ENCODE peak calls at places on chromosomes 16 and 17, in six cellular contexts. One of them, this sample, is unnamed.

GRCh38 chr17:15442316-15443185 is 24.9 kb downstream of the CDRT4 start:
- DNase-seq in Peyer's patch: no peak
- DNase-seq in adrenal gland: no peak
- DNase-seq in A549: no peak
- DNase-seq in H9: no peak
- DNase-seq in AG04450: no peak
- DNase-seq in this sample: no peak

GRCh38 chr16:9049241-9049640 is 42.2 kb upstream of the HAPSTR1 start:
- DNase-seq in H9: no peak
- DNase-seq in A549: no peak
- DNase-seq in AG04450: peak
- DNase-seq in Peyer's patch: no peak
- DNase-seq in adrenal gland: no peak
- DNase-seq in this sample: no peak

GRCh38 chr16:1036121-1036520 is 36.4 kb upstream of the SSTR5 start:
- DNase-seq in H9: no peak
- DNase-seq in adrenal gland: no peak
- DNase-seq in Peyer's patch: no peak
- DNase-seq in A549: no peak
- DNase-seq in AG04450: no peak
- DNase-seq in this sample: no peak

GRCh38 chr17:77501101-77501566 is 360.4 kb downstream of the SEC14L1 start:
- DNase-seq in Peyer's patch: no peak
- DNase-seq in A549: peak
- DNase-seq in AG04450: no peak
- DNase-seq in adrenal gland: no peak
- DNase-seq in H9: no peak
- DNase-seq in this sample: no peak

GRCh38 chr17:57086069-57086930 is 1.3 kb downstream of the AKAP1 start:
- DNase-seq in Peyer's patch: peak
- DNase-seq in AG04450: no peak
- DNase-seq in A549: peak
- DNase-seq in adrenal gland: peak
- DNase-seq in H9: peak
- DNase-seq in this sample: no peak

GRCh38 chr16:84785843-84786538 is 33.8 kb upstream of the CRISPLD2 start:
- DNase-seq in H9: no peak
- DNase-seq in Peyer's patch: no peak
- DNase-seq in adrenal gland: no peak
- DNase-seq in AG04450: no peak
- DNase-seq in A549: no peak
- DNase-seq in this sample: no peak

GRCh38 chr17:41551370-41551769 is 20.5 kb downstream of the KRT9 start:
- DNase-seq in H9: no peak
- DNase-seq in A549: no peak
- DNase-seq in Peyer's patch: no peak
- DNase-seq in AG04450: no peak
- DNase-seq in adrenal gland: no peak
- DNase-seq in this sample: no peak

GRCh38 chr17:83196973-83197880 is 117.8 kb downstream of the METRNL start:
- DNase-seq in H9: no peak
- DNase-seq in Peyer's patch: peak
- DNase-seq in A549: no peak
- DNase-seq in AG04450: no peak
- DNase-seq in adrenal gland: no peak
- DNase-seq in this sample: no peak

GRCh38 chr16:84406006-84406963 is 37.9 kb downstream of the ATP2C2 start:
- DNase-seq in AG04450: no peak
- DNase-seq in Peyer's patch: no peak
- DNase-seq in adrenal gland: no peak
- DNase-seq in H9: no peak
- DNase-seq in A549: no peak
- DNase-seq in this sample: no peak

GRCh38 chr16:10992797-10993196 is 48.4 kb downstream of the CLEC16A start:
- DNase-seq in H9: peak
- DNase-seq in Peyer's patch: no peak
- DNase-seq in A549: peak
- DNase-seq in adrenal gland: peak
- DNase-seq in AG04450: peak
- DNase-seq in this sample: no peak

GRCh38 chr16:85717393-85718152 is 28.8 kb upstream of the GINS2 start:
- DNase-seq in AG04450: no peak
- DNase-seq in adrenal gland: peak
- DNase-seq in Peyer's patch: peak
- DNase-seq in H9: peak
- DNase-seq in A549: peak
- DNase-seq in this sample: no peak

GRCh38 chr17:39769974-39770587 is 32.3 kb downstream of the GRB7 start:
- DNase-seq in adrenal gland: no peak
- DNase-seq in Peyer's patch: peak
- DNase-seq in H9: no peak
- DNase-seq in AG04450: peak
- DNase-seq in A549: no peak
- DNase-seq in this sample: peak

GRCh38 chr17:66460558-66460957 is 158.1 kb downstream of the PRKCA start:
- DNase-seq in A549: no peak
- DNase-seq in Peyer's patch: no peak
- DNase-seq in AG04450: no peak
- DNase-seq in adrenal gland: no peak
- DNase-seq in H9: no peak
- DNase-seq in this sample: no peak

GRCh38 chr17:63474174-63474913 is 2.5 kb upstream of the ACE start:
- DNase-seq in adrenal gland: peak
- DNase-seq in AG04450: no peak
- DNase-seq in H9: no peak
- DNase-seq in A549: no peak
- DNase-seq in Peyer's patch: no peak
- DNase-seq in this sample: no peak

GRCh38 chr16:84334058-84334457 is 34.3 kb upstream of the ATP2C2 start:
- DNase-seq in H9: no peak
- DNase-seq in AG04450: no peak
- DNase-seq in A549: no peak
- DNase-seq in adrenal gland: no peak
- DNase-seq in Peyer's patch: no peak
- DNase-seq in this sample: no peak

GRCh38 chr16:57829969-57830360 is 27.7 kb upstream of the KIFC3 start:
- DNase-seq in Peyer's patch: no peak
- DNase-seq in AG04450: no peak
- DNase-seq in A549: no peak
- DNase-seq in H9: no peak
- DNase-seq in adrenal gland: no peak
- DNase-seq in this sample: no peak

GRCh38 chr16:85955566-85955965 is 56.6 kb downstream of the IRF8 start:
- DNase-seq in AG04450: no peak
- DNase-seq in H9: no peak
- DNase-seq in Peyer's patch: peak
- DNase-seq in A549: no peak
- DNase-seq in adrenal gland: no peak
- DNase-seq in this sample: no peak

GRCh38 chr16:50841081-50841886 is 99.4 kb downstream of the CYLD start:
- DNase-seq in H9: peak
- DNase-seq in AG04450: no peak
- DNase-seq in Peyer's patch: no peak
- DNase-seq in A549: no peak
- DNase-seq in adrenal gland: peak
- DNase-seq in this sample: no peak

GRCh38 chr17:65176646-65177409 is 39.7 kb downstream of the RGS9 start:
- DNase-seq in H9: no peak
- DNase-seq in Peyer's patch: no peak
- DNase-seq in A549: no peak
- DNase-seq in adrenal gland: no peak
- DNase-seq in AG04450: no peak
- DNase-seq in this sample: no peak

GRCh38 chr16:55942821-55943220 is 67.6 kb upstream of the CES5A start:
- DNase-seq in H9: no peak
- DNase-seq in AG04450: no peak
- DNase-seq in Peyer's patch: no peak
- DNase-seq in adrenal gland: no peak
- DNase-seq in A549: no peak
- DNase-seq in this sample: no peak

GRCh38 chr17:10600551-10600950 is 51.1 kb upstream of the MYH2 start:
- DNase-seq in adrenal gland: no peak
- DNase-seq in AG04450: no peak
- DNase-seq in Peyer's patch: no peak
- DNase-seq in H9: no peak
- DNase-seq in A549: no peak
- DNase-seq in this sample: no peak

GRCh38 chr16:83934684-83934977 is 18.4 kb upstream of the OSGIN1 start:
- DNase-seq in adrenal gland: no peak
- DNase-seq in Peyer's patch: no peak
- DNase-seq in AG04450: no peak
- DNase-seq in A549: no peak
- DNase-seq in H9: no peak
- DNase-seq in this sample: no peak

GRCh38 chr17:7852919-7853692 is 1.8 kb upstream of the TMEM88 start:
- DNase-seq in H9: peak
- DNase-seq in adrenal gland: peak
- DNase-seq in A549: no peak
- DNase-seq in AG04450: no peak
- DNase-seq in Peyer's patch: no peak
- DNase-seq in this sample: no peak

GRCh38 chr16:52436646-52437645 is 110.0 kb downstream of the TOX3 start:
- DNase-seq in H9: no peak
- DNase-seq in A549: no peak
- DNase-seq in AG04450: no peak
- DNase-seq in adrenal gland: no peak
- DNase-seq in Peyer's patch: no peak
- DNase-seq in this sample: no peak

GRCh38 chr17:68585643-68586042 is 15.5 kb downstream of the FAM20A start:
- DNase-seq in Peyer's patch: no peak
- DNase-seq in adrenal gland: no peak
- DNase-seq in A549: no peak
- DNase-seq in H9: peak
- DNase-seq in AG04450: no peak
- DNase-seq in this sample: no peak

GRCh38 chr16:72467157-72467759 is 295.3 kb upstream of the PMFBP1 start:
- DNase-seq in AG04450: peak
- DNase-seq in Peyer's patch: no peak
- DNase-seq in adrenal gland: no peak
- DNase-seq in H9: no peak
- DNase-seq in A549: peak
- DNase-seq in this sample: no peak

GRCh38 chr17:48025904-48026502 is 11.6 kb downstream of the COPZ2 start:
- DNase-seq in A549: no peak
- DNase-seq in Peyer's patch: no peak
- DNase-seq in AG04450: no peak
- DNase-seq in adrenal gland: peak
- DNase-seq in H9: no peak
- DNase-seq in this sample: no peak
- H3K27ac ChIP-seq in A549: peak
- H3K27ac ChIP-seq in Peyer's patch: peak
- H3K27ac ChIP-seq in AG04450: peak
- H3K27ac ChIP-seq in adrenal gland: peak
- H3K27ac ChIP-seq in H9: no peak
- H3K27ac ChIP-seq in this sample: peak

DNA sequence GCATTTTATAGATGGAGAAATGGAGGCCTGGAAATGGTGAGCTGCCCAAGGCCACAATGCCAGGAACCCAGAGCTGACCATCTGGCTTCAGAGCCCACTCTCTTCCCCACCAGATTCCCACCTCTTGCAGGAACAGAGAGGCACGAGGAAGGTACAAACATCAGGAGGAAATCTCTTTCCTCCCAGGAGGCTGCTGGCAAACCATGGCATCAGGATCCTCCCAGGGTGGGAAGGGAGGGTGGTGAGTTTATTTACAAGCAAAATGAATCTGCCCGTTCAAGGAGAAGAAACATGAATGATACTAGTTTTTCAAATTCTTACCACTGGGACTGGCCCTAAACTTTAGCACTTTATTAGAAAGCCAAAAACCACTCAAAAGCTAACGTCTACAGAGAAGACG is 79.2 kb downstream of the NXN start:
- DNase-seq in Peyer's patch: no peak
- DNase-seq in A549: no peak
- DNase-seq in adrenal gland: no peak
- DNase-seq in AG04450: no peak
- DNase-seq in H9: no peak
- DNase-seq in this sample: no peak
- H3K27ac ChIP-seq in Peyer's patch: no peak
- H3K27ac ChIP-seq in A549: no peak
- H3K27ac ChIP-seq in adrenal gland: no peak
- H3K27ac ChIP-seq in AG04450: no peak
- H3K27ac ChIP-seq in H9: no peak
- H3K27ac ChIP-seq in this sample: no peak

DNA sequence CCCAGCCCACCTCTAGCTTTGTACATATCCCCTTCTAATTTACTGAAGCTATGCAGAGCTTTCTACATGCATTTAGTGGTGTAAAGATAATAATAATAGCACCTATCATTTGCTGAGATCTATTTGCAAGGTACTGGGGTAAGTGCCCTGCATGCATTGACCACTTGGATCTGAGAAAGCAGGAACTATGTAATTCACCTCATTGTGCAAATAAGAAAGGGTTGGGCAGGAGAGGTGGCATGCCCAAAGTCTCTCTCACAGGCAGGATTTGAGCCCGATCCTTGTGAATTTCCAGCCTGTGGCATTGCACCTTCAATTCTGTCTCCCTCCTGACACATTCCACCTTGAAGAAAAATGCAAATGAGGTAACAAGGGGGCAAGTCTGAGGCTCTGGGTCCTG is 352.3 kb upstream of the EEF2KMT start:
- DNase-seq in H9: no peak
- DNase-seq in Peyer's patch: no peak
- DNase-seq in AG04450: no peak
- DNase-seq in adrenal gland: no peak
- DNase-seq in A549: no peak
- DNase-seq in this sample: no peak
- H3K27ac ChIP-seq in H9: peak
- H3K27ac ChIP-seq in Peyer's patch: no peak
- H3K27ac ChIP-seq in AG04450: no peak
- H3K27ac ChIP-seq in adrenal gland: no peak
- H3K27ac ChIP-seq in A549: no peak
- H3K27ac ChIP-seq in this sample: no peak

DNA sequence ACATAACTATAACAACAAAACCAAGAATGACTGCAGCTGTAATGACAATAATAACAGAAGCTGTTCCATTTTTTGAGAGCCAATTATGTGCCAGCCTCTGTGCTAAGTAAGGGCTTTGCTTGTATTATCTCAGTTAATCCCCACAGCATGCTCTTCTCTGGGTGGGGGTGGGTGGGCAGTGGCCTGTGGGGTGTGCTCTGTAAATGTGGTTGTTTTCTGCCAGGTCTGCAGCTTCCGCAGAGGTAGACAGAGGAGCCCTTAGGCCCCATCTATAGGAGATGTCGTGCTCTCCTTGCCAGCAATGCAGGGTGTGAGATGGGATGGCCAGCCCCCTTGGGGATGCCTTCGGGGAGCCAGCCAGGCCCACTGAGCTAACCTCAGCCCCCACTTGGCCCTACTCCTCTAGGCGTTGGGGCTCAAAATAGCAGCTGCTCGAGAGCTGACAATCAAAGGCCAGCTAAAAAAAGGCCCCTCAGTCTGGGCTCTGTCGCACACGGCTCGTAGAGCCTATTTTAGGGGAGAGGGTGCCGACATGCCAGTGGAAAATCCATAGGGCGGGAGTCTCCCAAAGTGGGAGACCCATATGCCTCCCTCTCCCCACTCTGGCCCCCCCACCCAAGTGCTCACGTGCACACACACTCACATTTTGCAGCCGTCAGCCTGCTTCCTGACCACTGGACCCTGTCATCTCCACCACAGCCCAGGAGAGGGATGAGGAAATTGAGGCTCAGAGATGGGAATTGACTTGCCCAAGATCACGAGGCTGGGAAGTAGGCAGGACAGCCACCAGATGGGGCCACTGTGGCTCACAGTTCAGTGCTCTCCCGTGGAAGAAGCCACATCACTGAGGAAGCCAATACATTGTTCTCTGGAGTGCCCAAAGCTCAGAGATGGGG is 15.8 kb downstream of the CDH16 start:
- DNase-seq in H9: no peak
- DNase-seq in AG04450: no peak
- DNase-seq in adrenal gland: no peak
- DNase-seq in Peyer's patch: no peak
- DNase-seq in A549: no peak
- DNase-seq in this sample: no peak
- H3K27ac ChIP-seq in H9: no peak
- H3K27ac ChIP-seq in AG04450: no peak
- H3K27ac ChIP-seq in adrenal gland: no peak
- H3K27ac ChIP-seq in Peyer's patch: peak
- H3K27ac ChIP-seq in A549: no peak
- H3K27ac ChIP-seq in this sample: no peak

This sample was measured in epithelial cell of prostate.